ENCODE peak calls at places on chromosomes 2 and 18, in seven cellular contexts. F is Panc1, Y is pancreas, S is kidney, H is lower lobe of right lung, X is upper lobe of left lung, O is neural progenitor cell. Q is an unnamed sample.

GRCh38 chr2:54428401-54428800 is 27.7 kb upstream of the SPTBN1 start:
- DNase-seq in X (no peak), H (no peak), S (peak; percentile 73), Y (no peak), O (no peak), F (no peak), Q (no peak)

GRCh38 chr2:172864182-172864581 is 128.5 kb downstream of the RAPGEF4 start:
- DNase-seq in Y (no peak), H (peak; percentile 60), S (no peak), F (peak; percentile 24), O (peak; percentile 79), X (peak; percentile 55), Q (no peak)

GRCh38 chr2:164766217-164766616 is 75.4 kb downstream of the COBLL1 start:
- DNase-seq in X (no peak), H (no peak), S (no peak), Y (no peak), O (no peak), F (no peak), Q (no peak)

GRCh38 chr2:191061381-191061982 is 47.5 kb upstream of the STAT1 start:
- DNase-seq in S (no peak), Y (no peak), H (no peak), O (no peak), X (no peak), F (no peak), Q (no peak)

GRCh38 chr2:101991731-101992145 is at the start of gene IL1R2:
- DNase-seq in H (peak; percentile 82), Y (peak; percentile 32), F (no peak), X (peak; percentile 80), O (no peak), S (no peak), Q (peak; percentile 81)

GRCh38 chr2:12005886-12006681 is 259.7 kb downstream of the LPIN1 start:
- DNase-seq in Y (peak; percentile 75), F (no peak), S (peak; percentile 85), X (peak; percentile 54), H (no peak), O (peak; percentile 19), Q (no peak)

GRCh38 chr2:58938988-58939387 is 697.9 kb upstream of the FANCL start:
- DNase-seq in Y (no peak), F (no peak), S (no peak), H (no peak), X (no peak), O (no peak), Q (no peak)

GRCh38 chr2:71685941-71686611 is 232.7 kb downstream of the DYSF start:
- DNase-seq in Y (no peak), F (no peak), O (no peak), X (no peak), S (peak; percentile 47), H (no peak), Q (no peak)

GRCh38 chr2:58427572-58428285 is 186.6 kb upstream of the FANCL start:
- DNase-seq in H (peak; percentile 43), Y (peak; percentile 31), O (peak; percentile 64), F (no peak), S (peak; percentile 41), X (no peak), Q (peak; percentile 41)

GRCh38 chr2:206390181-206390580 is 53.2 kb upstream of the ADAM23 start:
- DNase-seq in H (no peak), X (no peak), O (no peak), Y (no peak), S (no peak), F (no peak), Q (no peak)

GRCh38 chr2:65863713-65864112 is 431.3 kb upstream of the SPRED2 start:
- DNase-seq in Y (no peak), S (no peak), H (no peak), O (no peak), F (no peak), X (no peak), Q (no peak)

GRCh38 chr18:11976882-11977281 is 4.4 kb upstream of the IMPA2 start:
- DNase-seq in S (no peak), O (no peak), H (no peak), X (no peak), Y (no peak), F (no peak), Q (no peak)

GRCh38 chr18:44232500-44232899 is 448.2 kb upstream of the SETBP1 start:
- DNase-seq in S (no peak), Y (no peak), O (no peak), F (no peak), X (no peak), H (no peak), Q (peak; percentile 10)

GRCh38 chr2:46278952-46279351 is 18.3 kb upstream of the EPAS1 start:
- DNase-seq in Y (no peak), O (no peak), S (no peak), X (no peak), H (no peak), F (no peak), Q (no peak)

GRCh38 chr2:156437272-156437671 is 1.1 kb downstream of the GPD2 start:
- DNase-seq in F (no peak), S (no peak), H (peak; percentile 54), O (peak; percentile 5), X (peak; percentile 68), Y (no peak), Q (peak; percentile 35)

GRCh38 chr2:189783451-189783926 is 650 bp downstream of the ORMDL1 start:
- DNase-seq in H (no peak), O (no peak), F (no peak), X (no peak), Y (no peak), S (no peak), Q (no peak)

GRCh38 chr2:54867457-54867856 is 144.0 kb downstream of the EML6 start:
- DNase-seq in X (no peak), S (no peak), Y (no peak), H (no peak), F (no peak), O (no peak), Q (no peak)

GRCh38 chr2:215685218-215685962 is 249.5 kb upstream of the FN1 start:
- DNase-seq in H (no peak), S (no peak), O (no peak), F (no peak), Y (no peak), X (no peak), Q (no peak)

GRCh38 chr2:236916181-236916580 is 169.5 kb upstream of the COPS8 start:
- DNase-seq in X (peak; percentile 18), O (no peak), Y (no peak), F (no peak), H (no peak), S (no peak), Q (no peak)

GRCh38 chr2:112020561-112020960 is 34.5 kb upstream of the TMEM87B start:
- DNase-seq in S (no peak), Y (no peak), O (peak; percentile 50), X (no peak), F (no peak), H (no peak), Q (no peak)

GRCh38 chr2:56741601-56742102 is 557.9 kb downstream of the CCDC85A start:
- DNase-seq in Y (no peak), F (peak; percentile 89), S (no peak), H (peak; percentile 37), O (no peak), X (peak; percentile 58), Q (no peak)

GRCh38 chr2:109259671-109260070 is 130.7 kb downstream of the SH3RF3 start:
- DNase-seq in Y (no peak), F (no peak), H (no peak), X (no peak), S (no peak), O (no peak), Q (no peak)

GRCh38 chr2:147939313-147939712 is 81.2 kb downstream of the ORC4 start:
- DNase-seq in X (no peak), O (no peak), F (no peak), Y (no peak), S (no peak), H (no peak), Q (no peak)

GRCh38 chr2:223797073-223797472 is 40.3 kb downstream of the AP1S3 start:
- DNase-seq in S (no peak), O (no peak), Y (no peak), H (no peak), X (no peak), F (no peak), Q (no peak)

GRCh38 chr2:219663116-219663762 is 35.8 kb downstream of the SLC4A3 start:
- DNase-seq in S (no peak), Y (no peak), X (no peak), O (no peak), F (no peak), H (no peak), Q (no peak)

GRCh38 chr2:99856119-99856518 is 286.3 kb downstream of the AFF3 start:
- DNase-seq in S (no peak), X (no peak), O (no peak), F (no peak), H (no peak), Y (no peak), Q (no peak)

DNA sequence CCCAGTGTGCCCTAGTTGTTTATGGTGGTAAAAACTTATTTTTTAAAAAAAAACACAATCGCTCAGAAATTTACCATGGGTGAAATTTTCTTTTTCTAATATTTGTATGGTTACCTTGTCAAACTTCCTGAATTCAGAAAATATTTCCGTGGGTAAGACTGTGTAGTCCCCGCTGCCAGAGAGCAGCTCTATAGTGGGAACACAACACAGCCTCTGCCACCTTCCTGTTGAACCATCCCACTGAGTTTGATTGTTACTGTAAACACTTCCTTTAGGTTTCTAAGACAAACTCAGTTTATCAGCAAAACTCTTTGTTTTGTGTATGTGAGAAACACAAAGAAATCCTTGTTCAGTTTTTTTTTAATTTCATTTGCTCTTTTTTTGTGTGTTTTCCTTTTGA is 17.9 kb downstream of the DNAH6 start:
- DNase-seq in S (no peak), Y (no peak), H (no peak), F (no peak), O (no peak), X (no peak), Q (no peak)
- TF ChIP-seq CTCF in S (no peak), Y (no peak), H (no peak), F (no peak), O (no peak), X (no peak), Q (no peak)

GRCh38 chr2:20168727-20169696 is 55.9 kb downstream of the SDC1 start:
- DNase-seq in S (peak; percentile 49), F (no peak), O (no peak), Y (no peak), X (no peak), H (no peak), Q (no peak)
- H3K4me1 ChIP-seq in S (peaks cover 7% of the 10 kb centered on the region), F (no peaks in the 10 kb centered on the region), O (peaks cover 29% of the 10 kb centered on the region), Y (no peaks in the 10 kb centered on the region), X (no peaks in the 10 kb centered on the region), H (peaks cover 16% of the 10 kb centered on the region), Q (peaks cover 9% of the 10 kb centered on the region)

GRCh38 chr2:161122772-161123530 is 37.3 kb upstream of the TANK start:
- DNase-seq in Y (peak; percentile 64), X (peak; percentile 64), O (no peak), S (no peak), H (no peak), F (peak; percentile 82), Q (peak; percentile 63)
- H3K4me3 ChIP-seq in Y (no peak overlapping the region), X (no peak overlapping the region), O (no peak overlapping the region), S (no peak overlapping the region), H (no peak overlapping the region), F (peak overlapping the region; percentile 31), Q (no peak overlapping the region)

GRCh38 chr2:229539628-229540027 is 174.7 kb downstream of the DNER start:
- DNase-seq in O (no peak), S (no peak), H (no peak), F (no peak), Y (no peak), X (no peak), Q (no peak)
- TF ChIP-seq CTCF in O (no peak), S (no peak), H (no peak), F (no peak), Y (no peak), X (no peak), Q (no peak)

GRCh38 chr2:239313251-239313650 is 87.6 kb downstream of the HDAC4 start:
- DNase-seq in F (no peak), S (no peak), Y (no peak), O (no peak), X (peak; percentile 3), H (peak; percentile 9), Q (peak; percentile 1)
- H3K4me1 ChIP-seq in F (no peaks in the 10 kb centered on the region), S (peaks cover 15% of the 10 kb centered on the region), Y (no peaks in the 10 kb centered on the region), O (peaks cover 16% of the 10 kb centered on the region), X (peaks cover 31% of the 10 kb centered on the region), H (peaks cover 63% of the 10 kb centered on the region), Q (peaks cover 5% of the 10 kb centered on the region)